ENCODE peak calls at places on chromosomes 11 and 22, in seven cellular contexts. G, F, E, L, A, R and U are unnamed samples. For H3K4me1, the result is how much of the 10 kb centered on the place peaks cover.

GRCh38 chr11:104661481-104661880 is 236.8 kb downstream of the CASP12 start:
- DNase-seq in G (no peak), F (no peak), E (no peak), L (no peak), A (no peak), R (no peak), U (no peak)

GRCh38 chr22:45455621-45456020 is 42.1 kb downstream of the RIBC2 start:
- DNase-seq in G (no peak), F (no peak), E (no peak), L (no peak), A (no peak), R (no peak), U (no peak)

GRCh38 chr11:63614136-63614664 is at the start of gene PLAAT3:
- DNase-seq in G (peak), F (peak), E (peak), L (peak), A (peak), R (peak), U (peak)

GRCh38 chr22:31613286-31613903 is 48.6 kb downstream of the PISD start:
- DNase-seq in G (no peak), F (no peak), E (no peak), L (no peak), A (no peak), R (no peak), U (no peak)

GRCh38 chr11:33778682-33779081 is 4.4 kb upstream of the FBXO3 start:
- DNase-seq in G (no peak), F (peak), E (no peak), L (no peak), A (no peak), R (peak), U (no peak)

GRCh38 chr11:8259316-8259995 is 4.2 kb downstream of the LMO1 start:
- DNase-seq in G (no peak), F (no peak), E (no peak), L (no peak), A (peak), R (no peak), U (no peak)

GRCh38 chr22:22682196-22682595 is 37.8 kb downstream of the GGTLC2 start:
- DNase-seq in G (no peak), F (no peak), E (no peak), L (no peak), A (no peak), R (no peak), U (no peak)

GRCh38 chr11:66866420-66867010 is 9.7 kb downstream of the LRFN4 start:
- DNase-seq in G (no peak), F (no peak), E (no peak), L (no peak), A (no peak), R (no peak), U (no peak)

GRCh38 chr11:119673389-119674336 is 55.3 kb downstream of the NECTIN1 start:
- DNase-seq in G (no peak), F (no peak), E (no peak), L (no peak), A (no peak), R (no peak), U (no peak)

GRCh38 chr11:119421941-119422504 is 949 bp downstream of the THY1 start:
- DNase-seq in G (no peak), F (peak), E (no peak), L (no peak), A (no peak), R (peak), U (no peak)

GRCh38 chr22:45880732-45881523 is 96.0 kb downstream of the WNT7B start:
- DNase-seq in G (no peak), F (peak), E (no peak), L (no peak), A (peak), R (no peak), U (no peak)

GRCh38 chr11:117815262-117815803 is 9.2 kb downstream of the FXYD2 start:
- DNase-seq in G (no peak), F (no peak), E (peak), L (no peak), A (no peak), R (no peak), U (no peak)

GRCh38 chr11:66017354-66017753 is 5.5 kb downstream of the CST6 start:
- DNase-seq in G (no peak), F (no peak), E (no peak), L (no peak), A (no peak), R (no peak), U (no peak)

GRCh38 chr22:25057013-25057881 is 104.7 kb downstream of the KIAA1671 start:
- DNase-seq in G (peak), F (peak), E (peak), L (peak), A (peak), R (no peak), U (no peak)

GRCh38 chr11:43803766-43804165 is 76.9 kb upstream of the ALKBH3 start:
- DNase-seq in G (no peak), F (no peak), E (no peak), L (no peak), A (no peak), R (no peak), U (no peak)

GRCh38 chr22:49052023-49052538 is 775.6 kb downstream of the BRD1 start:
- DNase-seq in G (no peak), F (no peak), E (peak), L (no peak), A (peak), R (peak), U (peak)

GRCh38 chr11:75429902-75430691 is 2.9 kb downstream of the KLHL35 start:
- DNase-seq in G (peak), F (peak), E (peak), L (no peak), A (peak), R (peak), U (peak)

GRCh38 chr11:61554172-61554988 is 26.5 kb downstream of the SYT7 start:
- DNase-seq in G (no peak), F (no peak), E (no peak), L (no peak), A (no peak), R (no peak), U (no peak)

GRCh38 chr11:130049260-130049659 is 20.4 kb upstream of the APLP2 start:
- DNase-seq in G (no peak), F (peak), E (no peak), L (no peak), A (no peak), R (no peak), U (peak)

GRCh38 chr11:90594658-90595057 is 371.8 kb upstream of the CHORDC1 start:
- DNase-seq in G (no peak), F (no peak), E (no peak), L (no peak), A (peak), R (no peak), U (no peak)

GRCh38 chr11:97079244-97079643 is 689.4 kb downstream of the JRKL start:
- DNase-seq in G (no peak), F (no peak), E (no peak), L (no peak), A (no peak), R (no peak), U (no peak)

GRCh38 chr11:7457211-7457610 is 28.1 kb upstream of the OLFML1 start:
- DNase-seq in G (no peak), F (peak), E (no peak), L (no peak), A (no peak), R (peak), U (no peak)

GRCh38 chr22:44366372-44367310 is 53.9 kb upstream of the SHISAL1 start:
- DNase-seq in G (no peak), F (no peak), E (no peak), L (no peak), A (no peak), R (no peak), U (no peak)

GRCh38 chr11:66190776-66191175 is 77.7 kb upstream of the RAB1B start:
- DNase-seq in G (no peak), F (no peak), E (no peak), L (no peak), A (no peak), R (no peak), U (no peak)

GRCh38 chr11:1281974-1282365 is 27.5 kb downstream of the TOLLIP start:
- DNase-seq in G (no peak), F (no peak), E (no peak), L (no peak), A (no peak), R (no peak), U (no peak)

GRCh38 chr11:7893792-7894191 is 37.3 kb downstream of the OR10A6 start:
- DNase-seq in G (no peak), F (no peak), E (no peak), L (no peak), A (no peak), R (no peak), U (no peak)

GRCh38 chr22:43720718-43721117 is 91.4 kb downstream of the EFCAB6 start:
- DNase-seq in G (no peak), F (no peak), E (no peak), L (no peak), A (no peak), R (no peak), U (no peak)

GRCh38 chr22:34760276-34761008 is 305.5 kb upstream of the ISX start:
- DNase-seq in G (no peak), F (no peak), E (no peak), L (no peak), A (no peak), R (no peak), U (no peak)

GRCh38 chr22:27667121-27667843 is 134.3 kb downstream of the MN1 start:
- DNase-seq in G (no peak), F (no peak), E (peak), L (no peak), A (no peak), R (peak), U (peak)

GRCh38 chr11:102883132-102883531 is 8.3 kb upstream of the MMP12 start:
- DNase-seq in G (no peak), F (no peak), E (no peak), L (no peak), A (no peak), R (no peak), U (no peak)

GRCh38 chr11:130181295-130182272 is 22.0 kb downstream of the ST14 start:
- DNase-seq in G (peak), F (peak), E (no peak), L (no peak), A (no peak), R (peak), U (no peak)

GRCh38 chr22:50250555-50251471 is at the start of gene HDAC10:
- DNase-seq in G (no peak), F (peak), E (peak), L (no peak), A (peak), R (peak), U (peak)

GRCh38 chr11:121671276-121672168 is 218.8 kb upstream of the SORL1-AS1 start:
- DNase-seq in G (no peak), F (no peak), E (no peak), L (no peak), A (no peak), R (peak), U (no peak)

GRCh38 chr11:35326266-35326879 is 93.0 kb downstream of the SLC1A2 start:
- DNase-seq in G (no peak), F (no peak), E (no peak), L (no peak), A (no peak), R (no peak), U (no peak)

GRCh38 chr11:35324981-35325380 is 94.4 kb downstream of the SLC1A2 start:
- DNase-seq in G (no peak), F (peak), E (no peak), L (no peak), A (no peak), R (peak), U (no peak)

GRCh38 chr11:35322321-35322979 is 96.9 kb downstream of the SLC1A2 start:
- DNase-seq in G (no peak), F (no peak), E (no peak), L (no peak), A (no peak), R (no peak), U (no peak)

GRCh38 chr11:35323076-35323868 is 96.1 kb downstream of the SLC1A2 start:
- DNase-seq in G (no peak), F (peak), E (no peak), L (no peak), A (no peak), R (peak), U (no peak)

GRCh38 chr11:35324183-35324582 is 95.2 kb downstream of the SLC1A2 start:
- DNase-seq in G (no peak), F (no peak), E (no peak), L (no peak), A (no peak), R (no peak), U (no peak)
- H3K4me1 ChIP-seq in G (under half), F (under half), E (half or more), L (under half), A (under half), R (under half), U (under half)

GRCh38 chr11:25159341-25159740 is 662.5 kb downstream of the LUZP2 start:
- DNase-seq in G (no peak), F (peak), E (no peak), L (no peak), A (no peak), R (peak), U (no peak)

DNA sequence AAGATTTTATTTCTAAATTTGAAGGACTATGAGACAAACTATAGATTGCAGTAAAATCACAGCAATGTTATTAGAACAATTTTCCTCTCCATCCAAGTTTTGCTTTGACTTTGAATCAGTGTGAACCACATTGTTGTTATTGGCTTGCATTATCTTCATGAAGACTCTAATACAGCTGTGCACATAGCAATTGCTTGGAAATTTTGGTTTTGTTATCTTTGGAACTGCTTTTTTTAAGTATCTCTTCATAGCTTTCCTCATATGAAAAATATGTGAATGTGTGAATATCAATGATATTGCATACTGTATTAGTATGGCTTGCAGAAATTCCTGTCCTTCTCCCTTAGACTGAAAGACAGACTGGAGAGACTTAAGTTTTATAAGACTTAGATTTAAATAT is 666.6 kb downstream of the LUZP2 start:
- DNase-seq in G (no peak), F (peak), E (no peak), L (no peak), A (no peak), R (peak), U (no peak)
- H3K4me1 ChIP-seq in G (under half), F (under half), E (under half), L (under half), A (under half), R (under half), U (under half)

GRCh38 chr22:28921585-28921879 is 38.2 kb downstream of the ZNRF3 start:
- DNase-seq in G (no peak), F (no peak), E (no peak), L (no peak), A (no peak), R (no peak), U (no peak)

GRCh38 chr22:28920757-28921584 is 37.6 kb downstream of the ZNRF3 start:
- DNase-seq in G (no peak), F (no peak), E (no peak), L (no peak), A (no peak), R (no peak), U (no peak)

GRCh38 chr22:28925916-28926315 is 42.5 kb downstream of the ZNRF3 start:
- DNase-seq in G (no peak), F (no peak), E (no peak), L (no peak), A (peak), R (no peak), U (no peak)

GRCh38 chr22:28922540-28923244 is 39.3 kb downstream of the ZNRF3 start:
- DNase-seq in G (no peak), F (no peak), E (no peak), L (no peak), A (no peak), R (no peak), U (no peak)

GRCh38 chr22:28923826-28924732 is 40.7 kb downstream of the ZNRF3 start:
- DNase-seq in G (no peak), F (no peak), E (peak), L (peak), A (no peak), R (peak), U (no peak)
- H3K4me1 ChIP-seq in G (half or more), F (under half), E (under half), L (under half), A (under half), R (under half), U (under half)

GRCh38 chr11:112016765-112017356 is 8.3 kb upstream of the DLAT start:
- DNase-seq in G (no peak), F (peak), E (no peak), L (no peak), A (no peak), R (peak), U (no peak)

GRCh38 chr11:112016088-112016764 is 9.0 kb upstream of the DLAT start:
- DNase-seq in G (no peak), F (peak), E (no peak), L (no peak), A (no peak), R (peak), U (peak)

GRCh38 chr11:112019066-112019465 is 6.1 kb upstream of the DLAT start:
- DNase-seq in G (no peak), F (no peak), E (no peak), L (no peak), A (no peak), R (no peak), U (no peak)

GRCh38 chr11:112013501-112014164 is 11.6 kb upstream of the DLAT start:
- DNase-seq in G (no peak), F (no peak), E (no peak), L (no peak), A (no peak), R (no peak), U (no peak)

GRCh38 chr11:112017538-112017937 is 7.7 kb upstream of the DLAT start:
- DNase-seq in G (no peak), F (peak), E (no peak), L (no peak), A (no peak), R (peak), U (no peak)
- H3K4me1 ChIP-seq in G (under half), F (half or more), E (under half), L (under half), A (under half), R (under half), U (under half)

GRCh38 chr22:38699143-38699542 is 1.6 kb downstream of the JOSD1 start:
- DNase-seq in G (no peak), F (no peak), E (no peak), L (no peak), A (no peak), R (no peak), U (no peak)
- H3K4me1 ChIP-seq in G (half or more), F (under half), E (half or more), L (under half), A (under half), R (under half), U (under half)